ENCODE peak calls at places on chromosome 20, in ten cellular contexts. T is HL-60, Q is heart left ventricle, Y is OCI-LY7, X is PC-3, U is esophagus muscularis mucosa, R is ovary, O is left ventricle myocardium inferior, K is H7, E is A549. W is an unnamed sample.

GRCh38 chr20:51315390-51315789 is 227.1 kb downstream of the NFATC2 start:
- DNase-seq in T (no peak), Q (no peak), Y (no peak), X (no peak), U (no peak), R (no peak), O (no peak), K (no peak), E (no peak), W (no peak)

GRCh38 chr20:21238818-21239530 is 64.2 kb upstream of the XRN2 start:
- DNase-seq in T (no peak), Q (no peak), Y (no peak), X (no peak), U (no peak), R (no peak), O (no peak), K (no peak), E (no peak), W (no peak)

GRCh38 chr20:57480444-57481152 is 44.3 kb downstream of the CTCFL start:
- DNase-seq in T (no peak), Q (no peak), Y (peak), X (no peak), U (no peak), R (no peak), O (no peak), K (peak), E (no peak), W (no peak)

GRCh38 chr20:49501917-49502316 is 19.4 kb upstream of the KCNB1 start:
- DNase-seq in T (no peak), Q (no peak), Y (peak), X (peak), U (no peak), R (no peak), O (no peak), K (peak), E (no peak), W (no peak)

GRCh38 chr20:36331182-36331581 is 25.0 kb downstream of the DLGAP4 start:
- DNase-seq in T (no peak), Q (no peak), Y (no peak), X (no peak), U (no peak), R (no peak), O (no peak), K (peak), E (no peak), W (no peak)

GRCh38 chr20:42936482-42936881 is 253.2 kb downstream of the PTPRT start:
- DNase-seq in T (no peak), Q (no peak), Y (no peak), X (no peak), U (no peak), R (no peak), O (no peak), K (peak), E (no peak), W (no peak)

GRCh38 chr20:36097751-36098151 is 56.8 kb upstream of the EPB41L1 start:
- DNase-seq in T (no peak), Q (no peak), Y (no peak), X (no peak), U (no peak), R (no peak), O (no peak), K (peak), E (no peak), W (no peak)

GRCh38 chr20:25076731-25077609 is 5.0 kb downstream of the VSX1 start:
- DNase-seq in T (no peak), Q (no peak), Y (peak), X (peak), U (no peak), R (no peak), O (no peak), K (peak), E (peak), W (no peak)

GRCh38 chr20:25125636-25126035 is 43.7 kb upstream of the VSX1 start:
- DNase-seq in T (no peak), Q (no peak), Y (no peak), X (no peak), U (peak), R (no peak), O (no peak), K (no peak), E (no peak), W (no peak)

GRCh38 chr20:37897008-37897548 is 5.8 kb upstream of the VSTM2L start:
- DNase-seq in T (no peak), Q (no peak), Y (peak), X (no peak), U (no peak), R (no peak), O (peak), K (peak), E (no peak), W (no peak)

GRCh38 chr20:49866051-49866450 is 49.3 kb downstream of the SPATA2 start:
- DNase-seq in T (no peak), Q (no peak), Y (no peak), X (no peak), U (no peak), R (no peak), O (no peak), K (no peak), E (no peak), W (no peak)

GRCh38 chr20:50996901-50997830 is 25.7 kb downstream of the KCNG1 start:
- DNase-seq in T (no peak), Q (no peak), Y (no peak), X (peak), U (no peak), R (no peak), O (no peak), K (no peak), E (no peak), W (no peak)

GRCh38 chr20:47464380-47465101 is 37.1 kb upstream of the NCOA3 start:
- DNase-seq in T (peak), Q (peak), Y (no peak), X (peak), U (no peak), R (no peak), O (peak), K (no peak), E (peak), W (no peak)

GRCh38 chr20:40188319-40188718 is 500.7 kb downstream of the MAFB start:
- DNase-seq in T (no peak), Q (no peak), Y (no peak), X (no peak), U (no peak), R (no peak), O (no peak), K (no peak), E (no peak), W (no peak)

GRCh38 chr20:53752971-53753879 is 159.6 kb upstream of the ZNF217 start:
- DNase-seq in T (no peak), Q (no peak), Y (peak), X (peak), U (no peak), R (no peak), O (no peak), K (peak), E (no peak), W (no peak)

GRCh38 chr20:588932-589672 is 21.0 kb downstream of the TCF15 start:
- DNase-seq in T (no peak), Q (no peak), Y (no peak), X (no peak), U (no peak), R (no peak), O (no peak), K (peak), E (no peak), W (no peak)

GRCh38 chr20:50666709-50667310 is 24.5 kb downstream of the RIPOR3 start:
- DNase-seq in T (no peak), Q (no peak), Y (no peak), X (no peak), U (no peak), R (no peak), O (no peak), K (no peak), E (no peak), W (no peak)

GRCh38 chr20:7772376-7772775 is 167.9 kb downstream of the HAO1 start:
- DNase-seq in T (no peak), Q (no peak), Y (no peak), X (no peak), U (no peak), R (no peak), O (peak), K (no peak), E (no peak), W (no peak)

GRCh38 chr20:1186367-1186991 is 1.7 kb upstream of the TMEM74B start:
- DNase-seq in T (no peak), Q (no peak), Y (no peak), X (no peak), U (no peak), R (no peak), O (no peak), K (no peak), E (no peak), W (no peak)

GRCh38 chr20:24158271-24158670 is 169.7 kb upstream of the GGTLC1 start:
- DNase-seq in T (no peak), Q (no peak), Y (no peak), X (no peak), U (no peak), R (no peak), O (no peak), K (no peak), E (no peak), W (no peak)

GRCh38 chr20:51412333-51412761 is 130.2 kb downstream of the NFATC2 start:
- DNase-seq in T (no peak), Q (peak), Y (no peak), X (no peak), U (no peak), R (peak), O (peak), K (peak), E (no peak), W (no peak)

GRCh38 chr20:61178431-61179080 is 73.5 kb upstream of the CDH4 start:
- DNase-seq in T (no peak), Q (no peak), Y (no peak), X (no peak), U (no peak), R (no peak), O (no peak), K (no peak), E (no peak), W (no peak)

GRCh38 chr20:14384411-14384810 is 47.0 kb upstream of the FLRT3 start:
- DNase-seq in T (no peak), Q (no peak), Y (no peak), X (peak), U (no peak), R (no peak), O (no peak), K (no peak), E (no peak), W (no peak)

GRCh38 chr20:7657569-7657968 is 282.7 kb downstream of the HAO1 start:
- DNase-seq in T (no peak), Q (no peak), Y (no peak), X (peak), U (no peak), R (no peak), O (no peak), K (no peak), E (no peak), W (no peak)

GRCh38 chr20:41005361-41005729 is 23.3 kb upstream of the TOP1 start:
- DNase-seq in T (no peak), Q (peak), Y (no peak), X (peak), U (peak), R (peak), O (peak), K (no peak), E (peak), W (no peak)

DNA sequence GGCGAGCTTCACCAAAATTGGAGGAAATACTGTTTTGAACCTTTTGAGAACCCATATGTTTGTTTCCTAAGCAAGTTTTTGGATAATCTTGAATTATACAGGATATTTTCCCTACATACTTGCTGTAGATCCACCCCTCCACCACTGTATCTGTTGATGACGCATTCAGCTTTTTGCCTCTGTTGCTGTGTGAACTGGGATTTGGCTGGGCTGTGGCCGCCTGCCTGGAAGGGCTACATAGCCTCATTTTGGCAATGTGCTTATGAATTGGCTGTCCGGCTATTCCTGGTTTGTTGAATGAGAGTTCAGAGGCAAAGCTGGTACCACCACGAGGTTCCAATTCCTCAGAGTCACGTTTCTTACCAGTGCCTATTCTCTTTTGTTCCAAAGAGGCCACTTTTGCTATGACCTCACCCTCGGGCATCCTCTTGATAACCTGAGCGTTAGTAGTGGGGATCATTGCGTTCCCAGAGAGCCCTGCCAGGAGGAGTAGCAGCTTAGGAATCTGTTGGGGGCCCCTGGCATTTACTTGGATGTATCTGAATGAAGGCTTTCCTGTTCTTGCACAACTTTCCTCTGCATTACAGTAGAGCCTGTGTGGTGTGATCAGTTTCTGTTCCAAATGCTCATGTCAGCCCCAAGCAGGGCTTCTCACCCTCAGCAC is 6.4 kb downstream of the FAM83D start:
- DNase-seq in T (no peak), Q (no peak), Y (no peak), X (no peak), U (peak), R (no peak), O (no peak), K (no peak), E (no peak), W (no peak)
- H3K4me3 ChIP-seq in T (no peak), Q (no peak), Y (peak), X (no peak), U (no peak), R (no peak), O (no peak), K (no peak), E (no peak), W (no peak)

GRCh38 chr20:56412473-56412790 is 372 bp downstream of the CASS4 start:
- DNase-seq in T (no peak), Q (no peak), Y (no peak), X (no peak), U (no peak), R (no peak), O (no peak), K (no peak), E (no peak), W (no peak)
- H3K4me3 ChIP-seq in T (peak), Q (peak), Y (no peak), X (no peak), U (peak), R (no peak), O (peak), K (no peak), E (no peak), W (peak)

GRCh38 chr20:13232999-13233398 is 11.9 kb downstream of the ISM1 start:
- DNase-seq in T (no peak), Q (no peak), Y (no peak), X (no peak), U (no peak), R (no peak), O (no peak), K (no peak), E (no peak), W (no peak)
- H3K4me3 ChIP-seq in T (no peak), Q (no peak), Y (no peak), X (no peak), U (no peak), R (no peak), O (no peak), K (no peak), E (no peak), W (no peak)

GRCh38 chr20:18678599-18678998 is 90.7 kb downstream of the DTD1 start:
- DNase-seq in T (no peak), Q (no peak), Y (no peak), X (no peak), U (no peak), R (no peak), O (no peak), K (no peak), E (no peak), W (no peak)

GRCh38 chr20:18672826-18673225 is 85.0 kb downstream of the DTD1 start:
- DNase-seq in T (no peak), Q (no peak), Y (no peak), X (no peak), U (no peak), R (no peak), O (no peak), K (no peak), E (no peak), W (no peak)

GRCh38 chr20:18677126-18677525 is 89.3 kb downstream of the DTD1 start:
- DNase-seq in T (no peak), Q (no peak), Y (no peak), X (no peak), U (no peak), R (no peak), O (no peak), K (no peak), E (no peak), W (no peak)

GRCh38 chr20:18679020-18679419 is 91.2 kb downstream of the DTD1 start:
- DNase-seq in T (no peak), Q (no peak), Y (no peak), X (no peak), U (no peak), R (no peak), O (no peak), K (no peak), E (no peak), W (no peak)

GRCh38 chr20:18676366-18676765 is 88.5 kb downstream of the DTD1 start:
- DNase-seq in T (no peak), Q (no peak), Y (no peak), X (no peak), U (no peak), R (no peak), O (no peak), K (no peak), E (no peak), W (no peak)
- H3K4me3 ChIP-seq in T (no peak), Q (no peak), Y (no peak), X (no peak), U (no peak), R (no peak), O (no peak), K (no peak), E (no peak), W (no peak)

GRCh38 chr20:31951530-31952453 is at the start of gene PDRG1:
- DNase-seq in T (peak), Q (peak), Y (peak), X (peak), U (peak), R (peak), O (peak), K (peak), E (peak), W (peak)

GRCh38 chr20:31951203-31951529 is 680 bp downstream of the PDRG1 start:
- DNase-seq in T (no peak), Q (no peak), Y (no peak), X (no peak), U (no peak), R (no peak), O (no peak), K (no peak), E (no peak), W (no peak)

GRCh38 chr20:31948008-31948407 is 3.8 kb downstream of the PDRG1 start:
- DNase-seq in T (no peak), Q (no peak), Y (peak), X (no peak), U (no peak), R (no peak), O (no peak), K (no peak), E (no peak), W (no peak)

GRCh38 chr20:31953749-31954148 is 1.9 kb upstream of the PDRG1 start:
- DNase-seq in T (no peak), Q (no peak), Y (no peak), X (no peak), U (no peak), R (no peak), O (no peak), K (no peak), E (no peak), W (no peak)

GRCh38 chr20:31949877-31950646 is 1.8 kb downstream of the PDRG1 start:
- DNase-seq in T (no peak), Q (no peak), Y (no peak), X (no peak), U (no peak), R (no peak), O (no peak), K (no peak), E (no peak), W (no peak)
- H3K4me3 ChIP-seq in T (no peak), Q (peak), Y (peak), X (peak), U (no peak), R (no peak), O (peak), K (no peak), E (peak), W (no peak)

GRCh38 chr20:2805682-2806350 is 5.4 kb upstream of the CPXM1 start:
- DNase-seq in T (no peak), Q (no peak), Y (no peak), X (no peak), U (no peak), R (no peak), O (no peak), K (peak), E (no peak), W (no peak)
- H3K4me3 ChIP-seq in T (no peak), Q (no peak), Y (no peak), X (no peak), U (no peak), R (no peak), O (no peak), K (no peak), E (no peak), W (no peak)

DNA sequence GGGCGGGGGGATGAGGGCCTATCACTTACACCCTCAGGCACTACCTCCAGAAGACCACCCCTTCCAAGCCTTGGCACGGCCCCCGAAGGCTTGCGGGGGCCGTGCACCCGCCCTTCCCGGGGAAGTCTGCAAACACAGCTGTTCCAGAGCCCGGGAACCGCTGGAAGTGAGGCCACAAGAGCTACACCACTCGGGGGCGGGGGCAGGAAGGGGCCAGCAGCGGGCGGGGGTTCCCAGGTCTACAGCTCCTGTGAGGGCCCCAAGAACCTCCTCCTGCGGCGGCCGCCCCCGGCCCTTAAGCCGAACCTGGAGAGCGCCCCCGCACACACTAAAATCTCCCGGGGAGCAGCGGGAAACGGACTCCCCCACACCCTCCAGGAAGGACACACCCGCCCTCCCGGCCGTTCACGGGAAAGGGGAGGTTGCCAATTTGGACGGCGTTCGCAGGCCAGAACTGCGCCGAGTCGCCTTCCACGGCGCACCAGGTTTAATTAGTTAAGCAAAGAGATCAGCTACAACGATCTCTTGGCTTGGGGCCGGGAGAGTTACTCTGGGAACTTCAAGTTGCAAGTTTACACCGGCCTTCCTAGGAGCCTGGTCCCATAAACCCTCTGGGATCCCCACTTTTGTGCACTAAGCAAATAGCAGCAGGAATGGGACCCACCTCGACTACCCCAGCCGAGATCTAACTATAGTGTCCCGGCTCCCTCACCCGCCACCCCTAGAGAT is 1.8 kb downstream of the JAG1 start:
- DNase-seq in T (no peak), Q (peak), Y (no peak), X (peak), U (no peak), R (peak), O (peak), K (peak), E (no peak), W (no peak)
- H3K4me3 ChIP-seq in T (peak), Q (peak), Y (peak), X (peak), U (peak), R (peak), O (peak), K (peak), E (peak), W (no peak)

DNA sequence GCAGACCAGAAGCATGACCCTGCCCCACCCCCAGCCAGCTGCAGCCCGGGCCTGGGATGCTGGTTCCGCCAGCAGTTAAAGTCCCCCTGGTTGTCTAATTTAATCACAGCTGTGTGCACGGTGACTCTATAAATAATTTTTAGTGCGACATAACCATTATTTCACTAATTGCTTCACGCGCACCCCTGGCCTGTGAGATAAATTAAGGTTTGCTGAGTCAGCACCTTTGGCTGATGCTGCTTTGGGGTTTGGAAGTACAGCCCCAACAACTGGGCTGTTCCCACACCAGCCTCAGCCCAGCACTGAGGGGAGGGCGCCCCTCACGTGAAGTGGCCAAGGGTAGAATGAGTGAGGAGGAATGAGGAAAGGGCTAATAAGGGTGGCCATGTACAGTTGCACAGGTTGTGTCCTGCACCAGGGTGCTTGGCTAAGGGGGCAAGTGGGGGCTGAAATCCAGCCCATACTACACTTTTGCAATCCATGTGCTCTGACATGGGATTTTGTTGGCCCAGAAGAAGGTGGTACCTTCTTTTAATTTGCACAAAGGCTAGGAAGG is 26.2 kb upstream of the CDH22 start:
- DNase-seq in T (no peak), Q (no peak), Y (no peak), X (no peak), U (no peak), R (no peak), O (no peak), K (no peak), E (no peak), W (no peak)
- H3K4me3 ChIP-seq in T (no peak), Q (no peak), Y (no peak), X (no peak), U (no peak), R (no peak), O (no peak), K (no peak), E (no peak), W (no peak)

W was measured in CD8-positive, alpha-beta memory T cell.